ENCODE peak calls at places on chromosomes 7 and 10, in nine cellular contexts. M, P, T, B, E, H, J, F and O are unnamed samples.
A peak's percentile ranks its signal among the peaks of the same experiment; 100 is the strongest.

GRCh38 chr10:26725837-26726727 is 28.6 kb downstream of the PDSS1 start:
- DNase-seq in M (peak; percentile 44), P (peak; percentile 73), T (peak; percentile 31), B (peak; percentile 32), E (peak; percentile 13), H (peak; percentile 62), J (no peak), F (peak; percentile 75), O (peak; percentile 70)

GRCh38 chr10:101611096-101611495 is 23.0 kb downstream of the DPCD start:
- DNase-seq in M (no peak), P (no peak), T (no peak), B (no peak), E (no peak), H (no peak), J (no peak), F (no peak), O (no peak)

GRCh38 chr10:86402283-86402931 is 35.8 kb upstream of the GRID1 start:
- DNase-seq in M (no peak), P (no peak), T (no peak), B (no peak), E (no peak), H (no peak), J (no peak), F (no peak), O (peak; percentile 34)

GRCh38 chr7:27123477-27124053 is 7.0 kb downstream of the HOXA4 start:
- DNase-seq in M (no peak), P (no peak), T (no peak), B (no peak), E (no peak), H (no peak), J (no peak), F (no peak), O (no peak)

GRCh38 chr10:68516766-68517165 is 10.6 kb downstream of the SLC25A16 start:
- DNase-seq in M (no peak), P (no peak), T (no peak), B (no peak), E (no peak), H (no peak), J (no peak), F (no peak), O (no peak)

GRCh38 chr7:140542226-140542625 is 62.9 kb upstream of the MKRN1 start:
- DNase-seq in M (no peak), P (no peak), T (no peak), B (no peak), E (no peak), H (no peak), J (no peak), F (no peak), O (peak; percentile 50)

GRCh38 chr10:108902491-108903250 is 1020.6 kb downstream of the XPNPEP1 start:
- DNase-seq in M (no peak), P (no peak), T (no peak), B (no peak), E (no peak), H (no peak), J (no peak), F (no peak), O (peak; percentile 72)

GRCh38 chr10:79079074-79079397 is 10.3 kb downstream of the ZMIZ1 start:
- DNase-seq in M (no peak), P (no peak), T (no peak), B (no peak), E (no peak), H (no peak), J (no peak), F (no peak), O (no peak)

GRCh38 chr7:55254596-55255500 is 110.3 kb upstream of the LANCL2 start:
- DNase-seq in M (peak; percentile 96), P (peak; percentile 54), T (peak; percentile 83), B (peak; percentile 64), E (peak; percentile 77), H (peak; percentile 79), J (peak; percentile 15), F (peak; percentile 68), O (peak; percentile 94)